ENCODE peak calls at places on chromosomes 3 and 15, in six cellular contexts. E is omental fat pad; Z is CD8-positive, alpha-beta T cell; M is endothelial cell; W is neural crest cell; I is IMR-90. R is an unnamed sample.

GRCh38 chr15:99106417-99107220 is 1.7 kb downstream of the SYNM start:
- DNase-seq in Z (no peak), E (no peak), W (no peak), I (peak), M (no peak), R (no peak)

GRCh38 chr15:98383571-98383970 is 264.8 kb upstream of the IGF1R start:
- DNase-seq in I (no peak), Z (no peak), M (no peak), E (no peak), W (no peak), R (no peak)

GRCh38 chr15:73727330-73728018 is 25.7 kb downstream of the INSYN1 start:
- DNase-seq in M (no peak), W (no peak), E (no peak), Z (no peak), I (peak), R (no peak)

GRCh38 chr3:162586591-162586990 is 1090.0 kb downstream of the OTOL1 start:
- DNase-seq in W (no peak), Z (no peak), E (no peak), I (peak), M (no peak), R (no peak)

GRCh38 chr15:66715736-66716667 is 14.0 kb downstream of the SMAD6 start:
- DNase-seq in I (no peak), W (no peak), E (no peak), M (no peak), Z (no peak), R (no peak)

GRCh38 chr15:48806151-48806550 is 4.7 kb downstream of the CEP152 start:
- DNase-seq in E (no peak), M (no peak), W (no peak), I (peak), Z (no peak), R (no peak)

GRCh38 chr15:81385110-81386076 is 11.4 kb upstream of the TMC3 start:
- DNase-seq in W (no peak), Z (no peak), E (no peak), M (no peak), I (no peak), R (no peak)

GRCh38 chr3:19256313-19256712 is 108.0 kb downstream of the KCNH8 start:
- DNase-seq in I (no peak), W (no peak), M (peak), E (no peak), Z (no peak), R (no peak)

GRCh38 chr3:169112153-169112892 is 551.2 kb downstream of the MECOM start:
- DNase-seq in Z (no peak), I (peak), M (no peak), W (no peak), E (no peak), R (no peak)

GRCh38 chr3:54951405-54951804 is 23.5 kb upstream of the LRTM1 start:
- DNase-seq in W (peak), E (peak), Z (no peak), M (peak), I (peak), R (no peak)
- TF ChIP-seq CTCF in W (peak), E (no peak), Z (no peak), M (peak), I (peak), R (no peak)

DNA sequence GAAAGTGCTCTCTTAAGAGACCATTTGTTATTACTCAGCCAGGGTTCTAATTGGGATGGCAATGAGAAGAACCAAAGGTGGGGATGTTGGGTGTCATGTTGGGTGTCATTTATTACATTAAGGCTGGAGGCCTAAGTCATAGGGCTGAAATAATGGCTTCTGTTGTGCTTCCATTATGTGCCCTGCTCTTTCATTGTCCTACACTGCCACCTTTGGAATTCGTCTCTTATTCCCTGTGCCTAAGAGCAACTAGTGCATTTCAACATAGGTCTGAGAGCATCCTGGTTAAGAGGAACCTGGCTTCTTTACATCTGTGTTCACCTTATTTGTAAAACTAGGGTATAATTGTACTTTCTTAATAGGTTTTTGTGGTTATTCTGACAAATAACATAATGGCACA is 32.2 kb downstream of the RIOX2 start:
- DNase-seq in M (no peak), E (no peak), W (no peak), Z (no peak), I (no peak), R (no peak)
- TF ChIP-seq CTCF in M (no peak), E (no peak), W (no peak), Z (no peak), I (no peak), R (no peak)

GRCh38 chr3:118495243-118495642 is 539.4 kb downstream of the IGSF11 start:
- DNase-seq in M (no peak), I (no peak), W (no peak), E (no peak), Z (no peak), R (no peak)
- TF ChIP-seq CTCF in M (peak), I (no peak), W (peak), E (no peak), Z (no peak), R (no peak)

GRCh38 chr3:46566040-46566631 is at the start of gene LRRC2:
- DNase-seq in I (peak), E (no peak), W (no peak), Z (no peak), M (peak), R (no peak)

GRCh38 chr3:46564190-46565112 is 1.7 kb downstream of the LRRC2 start:
- DNase-seq in I (no peak), Z (no peak), M (no peak), W (no peak), E (no peak), R (no peak)

GRCh38 chr3:46561951-46562350 is 4.2 kb downstream of the LRRC2 start:
- DNase-seq in Z (no peak), W (no peak), M (no peak), I (peak), E (no peak), R (no peak)

GRCh38 chr3:46565113-46565490 is 1.0 kb downstream of the LRRC2 start:
- DNase-seq in E (no peak), W (no peak), Z (no peak), M (no peak), I (no peak), R (no peak)

GRCh38 chr3:46565607-46566039 is 479 bp downstream of the LRRC2 start:
- DNase-seq in M (peak), W (peak), I (peak), E (no peak), Z (no peak), R (no peak)
- TF ChIP-seq CTCF in M (no peak), W (no peak), I (no peak), E (no peak), Z (no peak), R (no peak)

GRCh38 chr15:55824857-55825613 is 82.1 kb upstream of the PRTG start:
- DNase-seq in E (no peak), I (no peak), M (no peak), Z (no peak), W (no peak), R (no peak)
- TF ChIP-seq CTCF in E (no peak), I (no peak), M (no peak), Z (no peak), W (no peak), R (no peak)

GRCh38 chr3:155747867-155748266 is 3.0 kb upstream of the PLCH1 start:
- DNase-seq in I (no peak), E (no peak), W (no peak), Z (no peak), M (no peak), R (no peak)
- TF ChIP-seq CTCF in I (no peak), E (no peak), W (no peak), Z (no peak), M (no peak), R (no peak)

GRCh38 chr3:194602580-194603300 is 30.5 kb downstream of the TMEM44 start:
- DNase-seq in M (no peak), Z (no peak), E (no peak), I (peak), W (no peak), R (no peak)
- TF ChIP-seq CTCF in M (no peak), Z (no peak), E (no peak), I (peak), W (no peak), R (no peak)